ENCODE peak calls at places on chromosomes 3 and 15, in eight cellular contexts. B, Y, O, R, M, P, W and S are unnamed samples.

GRCh38 chr3:154758109-154758868 is 321.8 kb upstream of the MME start:
- DNase-seq in Y (peak), W (peak), R (peak), M (peak), O (peak), P (no peak), B (peak), S (peak)

GRCh38 chr15:31031471-31032064 is 40.1 kb upstream of the MTMR10 start:
- DNase-seq in P (peak), M (no peak), B (peak), Y (no peak), O (peak), W (no peak), R (peak), S (peak)

GRCh38 chr3:119657887-119658702 is 2.3 kb downstream of the POPDC2 start:
- DNase-seq in Y (no peak), R (no peak), O (no peak), M (no peak), W (no peak), B (no peak), P (no peak), S (no peak)

GRCh38 chr3:29420106-29420505 is 139.2 kb downstream of the RBMS3 start:
- DNase-seq in Y (no peak), R (no peak), B (peak), W (no peak), O (no peak), M (no peak), P (no peak), S (no peak)

GRCh38 chr3:32705232-32705631 is 20.2 kb downstream of the CNOT10 start:
- DNase-seq in P (no peak), B (no peak), W (no peak), Y (peak), M (no peak), O (no peak), R (no peak), S (no peak)

GRCh38 chr3:126389112-126389791 is 5.5 kb upstream of the CFAP100 start:
- DNase-seq in M (peak), P (peak), B (peak), Y (peak), O (peak), R (peak), W (peak), S (peak)

GRCh38 chr15:78065973-78066946 is 11.3 kb downstream of the TBC1D2B start:
- DNase-seq in M (no peak), Y (no peak), R (no peak), W (no peak), B (no peak), O (no peak), P (peak), S (no peak)

GRCh38 chr3:132625613-132626012 is 28.5 kb downstream of the ACKR4 start:
- DNase-seq in R (no peak), M (no peak), Y (no peak), O (no peak), P (peak), B (no peak), W (no peak), S (no peak)

GRCh38 chr15:78023081-78023665 is 54.3 kb downstream of the TBC1D2B start:
- DNase-seq in M (no peak), R (no peak), B (no peak), Y (no peak), W (no peak), P (no peak), O (no peak), S (no peak)

GRCh38 chr15:75578206-75578947 is 738 bp downstream of the PTPN9 start:
- DNase-seq in R (peak), O (no peak), B (no peak), W (no peak), M (peak), P (peak), Y (peak), S (no peak)

GRCh38 chr3:69422751-69423150 is 36.9 kb upstream of the FRMD4B start:
- DNase-seq in P (no peak), B (peak), O (no peak), R (no peak), Y (no peak), M (no peak), W (no peak), S (no peak)

GRCh38 chr3:130258532-130258952 is 86.9 kb upstream of the COL6A5 start:
- DNase-seq in O (no peak), P (no peak), Y (no peak), R (no peak), W (peak), M (no peak), B (no peak), S (no peak)

GRCh38 chr15:71448688-71449114 is 333.4 kb downstream of the THSD4 start:
- DNase-seq in P (peak), O (peak), W (peak), M (peak), Y (peak), R (peak), B (peak), S (peak)

GRCh38 chr3:132509506-132509905 is 87.6 kb upstream of the ACKR4 start:
- DNase-seq in O (no peak), M (no peak), W (no peak), P (no peak), Y (no peak), R (no peak), B (no peak), S (no peak)

GRCh38 chr15:88989578-88989977 is 76.4 kb upstream of the MFGE8 start:
- DNase-seq in O (peak), R (no peak), Y (no peak), B (peak), M (no peak), W (peak), P (no peak), S (no peak)

GRCh38 chr15:98017150-98017964 is 56.9 kb downstream of the ARRDC4 start:
- DNase-seq in R (no peak), M (no peak), O (no peak), P (no peak), W (no peak), B (no peak), Y (peak), S (no peak)

GRCh38 chr3:99330924-99331532 is 307.4 kb upstream of the COL8A1 start:
- DNase-seq in P (no peak), W (no peak), B (peak), M (no peak), O (no peak), Y (no peak), R (no peak), S (no peak)

GRCh38 chr3:193788189-193788946 is 195.4 kb downstream of the OPA1 start:
- DNase-seq in R (peak), O (peak), W (no peak), P (peak), M (peak), B (peak), Y (peak), S (peak)

GRCh38 chr15:41337631-41338522 is 5.2 kb downstream of the NUSAP1 start:
- DNase-seq in P (no peak), M (no peak), W (no peak), O (no peak), B (peak), R (no peak), Y (peak), S (no peak)

GRCh38 chr3:192916455-192917257 is 1.0 kb downstream of the MB21D2 start:
- DNase-seq in Y (peak), R (peak), P (peak), W (no peak), O (peak), M (peak), B (peak), S (peak)

GRCh38 chr3:57152150-57152549 is 13.0 kb downstream of the IL17RD start:
- DNase-seq in O (peak), B (no peak), Y (no peak), W (no peak), P (no peak), R (no peak), M (no peak), S (no peak)

GRCh38 chr3:54817628-54818027 is 110.2 kb downstream of the LRTM1 start:
- DNase-seq in P (no peak), M (no peak), B (peak), Y (no peak), W (peak), R (no peak), O (peak), S (peak)